ENCODE peak calls at places on chromosomes 7 and 10, in ten cellular contexts. R is A549; U is lower lobe of right lung; M is T-helper 17 cell; W is body of pancreas; C is HCT116; J is GM12878; N is SK-N-SH treated with all-trans-retinoic acid at 6 μM for 48 hours; B is stimulated activated naive CD8-positive, alpha-beta T cell treated with anti-CD3 and anti-CD28 coated beads, Interleukin-15, Interleukin-2, amounts not matched to agents 100 U/mL and 50 U/mL, for 24 hours; E is naive B cell. G is an unnamed sample.
A peak's percentile ranks its signal among the peaks of the same experiment; 100 is the strongest.

GRCh38 chr10:8173243-8173865 is 118.9 kb downstream of the GATA3 start:
- ATAC-seq in R (no peak), C (no peak), M (no peak), E (no peak), B (no peak), J (no peak), N (no peak), W (no peak), U (no peak), G (no peak)

GRCh38 chr10:58952747-58953466 is 223.5 kb upstream of the PHYHIPL start:
- ATAC-seq in N (peak; percentile 88), J (peak; percentile 90), U (peak; percentile 73), B (no peak), W (peak; percentile 88), E (no peak), R (peak; percentile 76), C (peak; percentile 76), M (no peak), G (no peak)

GRCh38 chr7:1975179-1975578 is 257.6 kb downstream of the MAD1L1 start:
- ATAC-seq in E (no peak), W (no peak), N (no peak), J (no peak), C (no peak), M (no peak), B (no peak), R (no peak), U (no peak), G (no peak)

GRCh38 chr7:18212788-18213187 is 185.1 kb upstream of the PRPS1L1 start:
- ATAC-seq in U (no peak), C (no peak), E (no peak), M (no peak), R (no peak), N (peak; percentile 86), B (no peak), J (no peak), W (no peak), G (no peak)

GRCh38 chr7:38368191-38368605 is 94.8 kb upstream of the TARP start:
- ATAC-seq in U (peak; percentile 86), R (peak; percentile 89), B (peak; percentile 72), E (peak; percentile 47), C (peak; percentile 89), M (peak; percentile 80), N (peak; percentile 89), W (peak; percentile 67), J (peak; percentile 81), G (peak; percentile 59)

GRCh38 chr7:16755397-16755796 is 1.8 kb downstream of the TSPAN13 start:
- ATAC-seq in R (no peak), C (no peak), J (no peak), N (no peak), B (no peak), M (no peak), W (no peak), E (no peak), U (peak; percentile 75), G (no peak)

GRCh38 chr10:126060232-126060935 is 164.0 kb downstream of the FANK1 start:
- ATAC-seq in B (no peak), M (no peak), E (no peak), U (no peak), W (peak; percentile 31), R (no peak), C (no peak), N (peak; percentile 2), J (no peak), G (no peak)

GRCh38 chr10:112225771-112226438 is 42.3 kb upstream of the GPAM start:
- ATAC-seq in E (no peak), M (no peak), U (no peak), N (no peak), J (no peak), C (no peak), R (no peak), B (no peak), W (no peak), G (no peak)